ENCODE peak calls at places on chromosomes 7 and 10, in eight cellular contexts. V is A549; G is CD8-positive, alpha-beta T cell; H is breast epithelium; O is brain microvascular endothelial cell; U is AG10803; T is AG09309; Z is kidney. W is an unnamed sample.

GRCh38 chr7:1056006-1056784 is 11.8 kb downstream of the GPR146 start:
- DNase-seq in V (no peak), G (no peak), H (no peak), O (no peak), U (no peak), T (no peak), Z (peak; percentile 76), W (no peak)

GRCh38 chr10:110535958-110536891 is 31.3 kb upstream of the SMC3 start:
- DNase-seq in V (no peak), G (peak; percentile 31), H (no peak), O (peak; percentile 73), U (peak; percentile 66), T (no peak), Z (no peak), W (peak; percentile 80)

GRCh38 chr10:126229701-126230100 is 158.6 kb downstream of the ADAM12 start:
- DNase-seq in V (no peak), G (no peak), H (no peak), O (no peak), U (no peak), T (no peak), Z (no peak), W (no peak)

GRCh38 chr7:81715984-81716588 is 53.8 kb downstream of the HGF start:
- DNase-seq in V (no peak), G (no peak), H (no peak), O (peak; percentile 79), U (peak; percentile 21), T (no peak), Z (no peak), W (peak; percentile 50)

GRCh38 chr7:129955993-129956543 is 3.3 kb upstream of the UBE2H start:
- DNase-seq in V (no peak), G (no peak), H (no peak), O (no peak), U (peak; percentile 44), T (no peak), Z (no peak), W (no peak)

GRCh38 chr10:92222603-92223275 is 68.1 kb downstream of the CPEB3 start:
- DNase-seq in V (peak; percentile 52), G (no peak), H (no peak), O (peak; percentile 22), U (peak; percentile 71), T (no peak), Z (no peak), W (peak; percentile 59)

GRCh38 chr7:131327049-131327625 is 539 bp upstream of the MKLN1 start:
- DNase-seq in V (peak; percentile 64), G (no peak), H (no peak), O (peak; percentile 49), U (peak; percentile 81), T (peak; percentile 43), Z (no peak), W (peak; percentile 71)

GRCh38 chr10:2214035-2214434 is 476.7 kb upstream of the ADARB2 start:
- DNase-seq in V (no peak), G (no peak), H (no peak), O (peak; percentile 25), U (no peak), T (no peak), Z (no peak), W (peak; percentile 60)

GRCh38 chr7:128763541-128763940 is 12.1 kb downstream of the OPN1SW start:
- DNase-seq in V (no peak), G (no peak), H (no peak), O (no peak), U (peak; percentile 26), T (no peak), Z (no peak), W (no peak)

GRCh38 chr10:69224862-69225657 is 4.9 kb downstream of the HKDC1 start:
- DNase-seq in V (no peak), G (no peak), H (no peak), O (no peak), U (peak; percentile 31), T (no peak), Z (no peak), W (no peak)

GRCh38 chr7:149195180-149196150 is at the start of gene ZNF282:
- DNase-seq in V (peak; percentile 96), G (peak; percentile 65), H (peak; percentile 93), O (peak; percentile 93), U (peak; percentile 88), T (peak; percentile 57), Z (peak; percentile 94), W (peak; percentile 95)

GRCh38 chr10:90988802-90989201 is 67.9 kb upstream of the ANKRD1 start:
- DNase-seq in V (no peak), G (no peak), H (no peak), O (no peak), U (no peak), T (no peak), Z (no peak), W (no peak)

GRCh38 chr7:105782391-105783063 is 93.9 kb downstream of the ATXN7L1 start:
- DNase-seq in V (no peak), G (no peak), H (no peak), O (peak; percentile 92), U (peak; percentile 87), T (peak; percentile 58), Z (no peak), W (peak; percentile 91)

GRCh38 chr7:85947767-85948166 is 695.9 kb upstream of the GRM3 start:
- DNase-seq in V (no peak), G (no peak), H (no peak), O (no peak), U (no peak), T (no peak), Z (no peak), W (no peak)

GRCh38 chr10:132977076-132977475 is 34.7 kb upstream of the CFAP46 start:
- DNase-seq in V (no peak), G (no peak), H (no peak), O (no peak), U (no peak), T (no peak), Z (no peak), W (no peak)

GRCh38 chr10:1190052-1190395 is 133.8 kb downstream of the WDR37 start:
- DNase-seq in V (no peak), G (no peak), H (peak; percentile 34), O (no peak), U (no peak), T (no peak), Z (no peak), W (no peak)

GRCh38 chr7:118531566-118531965 is 307.1 kb downstream of the ANKRD7 start:
- DNase-seq in V (no peak), G (no peak), H (no peak), O (no peak), U (no peak), T (no peak), Z (no peak), W (no peak)

GRCh38 chr7:134431805-134432204 is 27.1 kb downstream of the AKR1B1 start:
- DNase-seq in V (no peak), G (no peak), H (no peak), O (no peak), U (no peak), T (no peak), Z (no peak), W (no peak)

GRCh38 chr7:45888185-45888992 is at the start of gene IGFBP1:
- DNase-seq in V (no peak), G (no peak), H (no peak), O (no peak), U (peak; percentile 28), T (no peak), Z (peak; percentile 73), W (peak; percentile 13)
- H3K4me3 ChIP-seq in V (peak within 1 kb of the TSS; percentile 74), G (no peak within 1 kb of the TSS), H (peak within 1 kb of the TSS; percentile 62), O (peak within 1 kb of the TSS; percentile 55), U (peak within 1 kb of the TSS; percentile 51), T (peak within 1 kb of the TSS; percentile 37), Z (no peak within 1 kb of the TSS), W (peak within 1 kb of the TSS; percentile 39)

DNA sequence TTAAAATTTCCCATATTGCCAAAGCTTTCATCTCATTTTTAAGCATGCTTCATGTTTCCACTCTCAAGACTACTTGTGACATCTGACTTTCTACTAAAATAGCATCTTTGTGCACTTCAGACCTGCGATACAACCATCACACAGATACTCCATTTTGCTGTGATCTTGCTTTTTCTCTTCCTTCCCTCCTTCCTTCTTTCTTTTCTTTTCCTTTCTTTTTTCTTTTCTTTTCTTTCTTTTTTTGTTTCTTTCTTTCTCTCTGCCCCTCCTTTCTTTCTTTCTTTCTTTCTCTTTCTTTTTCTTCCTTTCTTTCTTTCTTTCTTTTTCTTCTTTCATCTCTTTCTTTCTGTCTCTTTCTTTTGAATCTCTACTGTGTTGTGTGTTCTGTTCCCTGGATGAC is 194.0 kb upstream of the KCND2 start:
- DNase-seq in V (no peak), G (no peak), H (no peak), O (no peak), U (no peak), T (no peak), Z (no peak), W (no peak)
- H3K4me3 ChIP-seq in V (no peak overlapping the region), G (no peak overlapping the region), H (no peak overlapping the region), O (no peak overlapping the region), U (no peak overlapping the region), T (no peak overlapping the region), Z (no peak overlapping the region), W (no peak overlapping the region)

GRCh38 chr10:107157071-107157470 is 7.4 kb downstream of the SORCS1 start:
- DNase-seq in V (no peak), G (no peak), H (no peak), O (no peak), U (no peak), T (no peak), Z (no peak), W (no peak)
- H3K4me3 ChIP-seq in V (no peak overlapping the region), G (no peak overlapping the region), H (no peak overlapping the region), O (no peak overlapping the region), U (no peak overlapping the region), T (no peak overlapping the region), Z (no peak overlapping the region), W (no peak overlapping the region)

GRCh38 chr10:72218756-72219155 is 2.7 kb upstream of the ASCC1 start:
- DNase-seq in V (no peak), G (no peak), H (no peak), O (no peak), U (no peak), T (no peak), Z (no peak), W (no peak)

GRCh38 chr10:72221278-72221677 is 5.2 kb upstream of the ASCC1 start:
- DNase-seq in V (no peak), G (no peak), H (no peak), O (no peak), U (no peak), T (no peak), Z (no peak), W (no peak)

GRCh38 chr10:72218329-72218728 is 2.3 kb upstream of the ASCC1 start:
- DNase-seq in V (no peak), G (no peak), H (no peak), O (no peak), U (no peak), T (no peak), Z (no peak), W (no peak)

GRCh38 chr10:72220637-72221036 is 4.6 kb upstream of the ASCC1 start:
- DNase-seq in V (no peak), G (no peak), H (no peak), O (no peak), U (no peak), T (no peak), Z (no peak), W (no peak)

DNA sequence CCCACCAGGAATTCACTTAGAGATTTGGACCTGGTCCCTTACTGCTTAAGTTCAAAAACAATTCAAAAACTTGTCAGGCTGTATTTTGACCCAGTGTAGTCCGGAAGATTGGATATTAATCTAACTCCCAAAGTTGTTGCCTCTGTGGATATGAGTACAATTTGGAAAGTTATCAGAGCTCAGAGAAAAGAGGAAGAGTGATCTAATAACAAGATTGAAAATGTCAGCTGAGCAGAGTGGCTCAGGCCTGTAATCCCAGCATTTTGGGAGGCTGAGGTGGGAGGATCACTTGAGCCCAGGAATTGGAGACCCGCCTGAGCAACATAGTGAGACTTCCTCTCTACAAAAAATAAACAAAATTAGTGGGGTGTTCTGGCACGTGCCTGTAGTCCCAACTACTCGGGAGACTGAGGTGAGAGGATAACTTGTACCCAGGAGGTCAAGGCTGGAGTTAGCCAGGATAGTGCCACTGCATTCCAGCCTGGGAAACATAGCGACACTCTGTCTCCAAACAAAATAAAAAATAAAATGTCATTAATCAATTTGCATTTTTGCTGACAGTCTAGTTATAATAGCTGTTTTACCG is 3.2 kb upstream of the ASCC1 start:
- DNase-seq in V (no peak), G (no peak), H (no peak), O (no peak), U (no peak), T (no peak), Z (no peak), W (no peak)
- H3K4me3 ChIP-seq in V (no peak overlapping the region), G (peak overlapping the region; percentile 24), H (no peak overlapping the region), O (no peak overlapping the region), U (no peak overlapping the region), T (no peak overlapping the region), Z (no peak overlapping the region), W (no peak overlapping the region)